ENCODE peak calls at places on chromosomes 13 and 19, in seven cellular contexts. H is GM23338, J is transverse colon, D is spleen, A is breast epithelium, V is SK-N-SH, R is sigmoid colon. X is an unnamed sample. For H3K4me1, the result is how much of the 10 kb centered on the place peaks cover.

GRCh38 chr19:46979770-46980105 is 39.9 kb upstream of the NPAS1 start:
- DNase-seq in V (no peak), D (peak), J (no peak), A (no peak), H (peak), R (no peak), X (no peak)

GRCh38 chr19:46492841-46493235 is 2.8 kb downstream of the PNMA8B start:
- DNase-seq in J (no peak), A (no peak), H (peak), R (no peak), D (no peak), V (peak), X (no peak)

GRCh38 chr19:38319421-38320258 is at the start of gene KCNK6:
- DNase-seq in J (peak), D (peak), A (no peak), V (peak), R (no peak), H (peak), X (no peak)

GRCh38 chr19:30068528-30069395 is 126.7 kb downstream of the URI1 start:
- DNase-seq in D (peak), J (no peak), R (peak), V (no peak), A (peak), H (no peak), X (no peak)

GRCh38 chr19:12681074-12681987 is at the start of gene DHPS:
- DNase-seq in J (peak), A (peak), R (peak), H (peak), D (peak), V (peak), X (peak)

GRCh38 chr19:36215276-36216171 is 618 bp downstream of the ZNF146 start:
- DNase-seq in H (peak), A (no peak), V (peak), D (no peak), R (no peak), J (peak), X (no peak)

GRCh38 chr13:107743100-107743499 is 472.2 kb downstream of the LIG4 start:
- DNase-seq in R (no peak), H (no peak), D (no peak), V (no peak), J (no peak), A (no peak), X (no peak)

GRCh38 chr19:46610851-46611770 is 10.0 kb downstream of the CALM3 start:
- DNase-seq in D (peak), J (peak), V (peak), H (no peak), R (peak), A (no peak), X (no peak)

GRCh38 chr19:41304706-41305483 is 5.1 kb upstream of the CCDC97 start:
- DNase-seq in D (no peak), A (no peak), H (no peak), J (no peak), R (peak), V (no peak), X (no peak)

GRCh38 chr19:38650180-38650775 is 2.8 kb downstream of the ACTN4 start:
- DNase-seq in H (no peak), V (no peak), A (no peak), J (peak), R (no peak), D (no peak), X (no peak)

GRCh38 chr13:95099541-95099940 is 201.7 kb downstream of the ABCC4 start:
- DNase-seq in D (no peak), A (no peak), V (no peak), H (no peak), R (no peak), J (no peak), X (no peak)

GRCh38 chr13:66322193-66322592 is 907.9 kb downstream of the PCDH9 start:
- DNase-seq in D (no peak), V (peak), J (no peak), H (no peak), R (no peak), A (no peak), X (no peak)

GRCh38 chr19:47613165-47614146 is 4.5 kb downstream of the BICRA start:
- DNase-seq in D (no peak), J (no peak), H (peak), A (no peak), V (peak), R (peak), X (no peak)

GRCh38 chr13:36412736-36413135 is 19.6 kb upstream of the CCNA1 start:
- DNase-seq in R (no peak), A (no peak), D (no peak), H (no peak), J (no peak), V (no peak), X (no peak)

GRCh38 chr13:38819053-38819452 is 132.2 kb downstream of the FREM2 start:
- DNase-seq in H (no peak), D (no peak), A (no peak), V (no peak), J (no peak), R (peak), X (no peak)

GRCh38 chr13:34672631-34673030 is 269.4 kb upstream of the NBEA start:
- DNase-seq in H (no peak), R (no peak), J (no peak), A (no peak), V (no peak), D (no peak), X (no peak)

GRCh38 chr13:51066091-51066831 is 44.8 kb downstream of the C13orf42 start:
- DNase-seq in R (no peak), V (no peak), H (peak), J (no peak), A (no peak), D (no peak), X (no peak)

GRCh38 chr13:29676941-29677452 is 81.5 kb upstream of the SLC7A1 start:
- DNase-seq in A (no peak), H (no peak), D (no peak), R (no peak), J (peak), V (no peak), X (no peak)

GRCh38 chr19:4676955-4677731 is 7.0 kb upstream of the MYDGF start:
- DNase-seq in J (peak), D (no peak), R (peak), H (peak), A (no peak), V (peak), X (no peak)

GRCh38 chr13:39815345-39816111 is 160.1 kb downstream of the COG6 start:
- DNase-seq in H (no peak), D (no peak), J (no peak), A (no peak), R (no peak), V (no peak), X (no peak)

GRCh38 chr13:112928958-112929777 is 39.8 kb upstream of the MCF2L start:
- DNase-seq in H (no peak), R (no peak), V (peak), D (no peak), A (no peak), J (peak), X (no peak)

GRCh38 chr13:34469212-34469983 is 472.7 kb upstream of the NBEA start:
- DNase-seq in J (no peak), R (no peak), H (no peak), A (no peak), V (peak), D (no peak), X (peak)

GRCh38 chr13:69109891-69110525 is 997.6 kb upstream of the ATXN8OS start:
- DNase-seq in A (no peak), H (peak), D (no peak), J (no peak), R (no peak), V (no peak), X (no peak)

GRCh38 chr13:108920137-108920536 is 290.7 kb downstream of the MYO16 start:
- DNase-seq in J (no peak), D (no peak), H (no peak), R (no peak), A (no peak), V (no peak), X (no peak)
- TF ChIP-seq POLR2AphosphoS5 in J (no peak), D (no peak), H (no peak), R (no peak), A (no peak), V (no peak), X (no peak)

GRCh38 chr19:35078807-35079206 is 36.8 kb upstream of the FXYD3 start:
- DNase-seq in R (no peak), V (no peak), D (no peak), A (no peak), J (no peak), H (no peak), X (no peak)
- H3K4me1 ChIP-seq in R (under half), V (under half), D (under half), A (under half), J (under half), H (under half), X (under half)

DNA sequence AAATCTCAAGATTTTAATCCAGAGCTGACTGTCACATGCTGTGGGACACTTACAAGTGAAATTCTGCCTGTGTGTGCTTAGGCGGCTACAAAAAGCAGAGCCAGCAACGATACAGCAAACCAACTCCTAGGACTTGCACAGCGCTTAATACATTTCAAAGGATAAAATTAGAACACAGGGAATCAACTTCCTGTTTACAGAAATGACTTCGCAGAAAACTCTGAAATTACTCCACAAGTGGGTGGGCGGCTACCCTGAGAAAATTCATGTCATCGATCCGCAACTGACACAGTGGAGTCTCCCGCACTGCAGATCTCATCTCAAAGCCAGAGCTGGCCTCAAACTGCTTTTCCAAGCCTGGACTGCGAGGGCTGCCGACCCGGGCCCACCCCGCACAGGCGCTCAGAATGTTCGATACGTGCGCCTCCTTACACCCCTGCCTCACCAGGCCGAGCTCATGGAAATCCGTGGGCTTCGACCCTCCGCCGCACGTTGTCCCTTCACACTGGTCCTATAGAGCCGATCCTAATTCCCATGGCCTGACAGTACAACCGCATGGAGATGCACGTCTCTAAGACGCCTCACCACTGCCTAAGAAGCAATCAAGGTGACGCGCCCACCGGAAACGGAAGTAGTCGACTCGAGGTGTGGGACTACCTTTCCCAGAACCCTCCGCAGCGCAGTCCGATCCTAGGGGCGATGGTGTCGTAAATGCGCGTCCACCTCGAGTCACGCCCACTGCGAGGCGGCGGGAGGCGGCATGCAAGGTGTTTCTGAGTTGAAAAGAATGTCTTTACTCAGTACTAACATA is at the start of gene ZNF229:
- DNase-seq in A (peak), D (peak), R (peak), H (peak), V (peak), J (peak), X (peak)
- TF ChIP-seq POLR2AphosphoS5 in A (no peak), D (peak), R (no peak), H (peak), V (no peak), J (peak), X (peak)

DNA sequence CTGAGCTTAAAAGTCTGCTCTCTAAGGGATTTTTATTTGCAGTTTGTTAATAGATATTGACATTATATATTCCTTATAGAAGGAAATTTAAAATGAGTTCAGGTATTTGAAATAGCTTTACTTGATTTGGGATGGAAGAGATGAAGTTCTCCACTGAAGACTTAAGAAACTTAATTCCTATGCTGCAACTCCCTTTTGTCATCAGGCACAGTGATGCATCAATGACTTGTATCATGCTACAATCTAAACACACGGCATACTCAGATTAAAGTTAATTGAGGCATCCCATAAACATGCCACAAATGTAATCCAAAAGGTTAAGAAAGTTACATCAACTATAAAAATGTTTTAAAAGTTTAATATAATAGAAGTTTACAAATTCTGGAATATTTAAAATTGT is 109.0 kb downstream of the STARD13 start:
- DNase-seq in D (no peak), H (no peak), V (no peak), J (no peak), R (no peak), A (no peak), X (no peak)
- H3K4me1 ChIP-seq in D (under half), H (under half), V (half or more), J (under half), R (half or more), A (under half), X (half or more)

GRCh38 chr13:60981407-60981806 is 434.2 kb downstream of the PCDH20 start:
- DNase-seq in R (no peak), V (no peak), J (no peak), A (no peak), D (no peak), H (no peak), X (no peak)
- TF ChIP-seq POLR2AphosphoS5 in R (no peak), V (no peak), J (no peak), A (no peak), D (no peak), H (no peak), X (no peak)

GRCh38 chr13:99287544-99287943 is 19.7 kb downstream of the GPR183 start:
- DNase-seq in D (no peak), R (no peak), J (no peak), H (no peak), A (no peak), V (no peak), X (no peak)
- H3K4me1 ChIP-seq in D (under half), R (under half), J (under half), H (under half), A (under half), V (under half), X (under half)

DNA sequence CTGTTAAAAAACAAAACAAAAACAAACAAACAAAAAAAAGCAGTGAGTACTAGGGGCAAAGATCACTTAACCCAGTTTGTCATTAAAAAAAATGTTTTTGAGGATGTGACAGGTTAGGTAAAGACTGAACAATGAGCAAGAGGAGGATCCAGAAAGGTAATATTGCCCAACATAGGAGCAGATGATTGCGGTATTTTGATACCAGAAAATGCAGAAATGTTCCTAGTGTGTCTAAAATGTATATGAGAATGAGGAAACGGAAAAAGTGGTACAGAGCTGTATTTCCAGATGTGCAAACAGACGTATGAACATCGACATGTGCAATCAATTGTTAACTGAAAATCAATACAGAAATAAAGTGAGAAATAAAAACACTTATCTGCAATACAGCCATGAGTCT is 4.9 kb upstream of the LILRA4 start:
- DNase-seq in D (no peak), J (no peak), V (no peak), H (no peak), A (no peak), R (no peak), X (no peak)
- TF ChIP-seq POLR2AphosphoS5 in D (no peak), J (no peak), V (no peak), H (no peak), A (no peak), R (no peak), X (no peak)

GRCh38 chr19:1018393-1018792 is 2.5 kb downstream of the TMEM259 start:
- DNase-seq in H (no peak), J (no peak), A (no peak), D (no peak), R (no peak), V (no peak), X (no peak)

GRCh38 chr19:1016647-1017114 is 4.2 kb downstream of the TMEM259 start:
- DNase-seq in R (peak), A (no peak), V (no peak), H (no peak), J (peak), D (peak), X (no peak)

GRCh38 chr19:1017115-1017905 is 3.6 kb downstream of the TMEM259 start:
- DNase-seq in R (no peak), V (no peak), H (no peak), J (peak), A (no peak), D (peak), X (no peak)

GRCh38 chr19:1018932-1019615 is 1.8 kb downstream of the TMEM259 start:
- DNase-seq in V (no peak), D (peak), H (no peak), R (no peak), J (no peak), A (no peak), X (no peak)

GRCh38 chr19:1017906-1018305 is 3.0 kb downstream of the TMEM259 start:
- DNase-seq in H (no peak), V (no peak), R (no peak), A (no peak), J (no peak), D (peak), X (no peak)
- H3K4me1 ChIP-seq in H (under half), V (under half), R (half or more), A (under half), J (half or more), D (half or more), X (half or more)

DNA sequence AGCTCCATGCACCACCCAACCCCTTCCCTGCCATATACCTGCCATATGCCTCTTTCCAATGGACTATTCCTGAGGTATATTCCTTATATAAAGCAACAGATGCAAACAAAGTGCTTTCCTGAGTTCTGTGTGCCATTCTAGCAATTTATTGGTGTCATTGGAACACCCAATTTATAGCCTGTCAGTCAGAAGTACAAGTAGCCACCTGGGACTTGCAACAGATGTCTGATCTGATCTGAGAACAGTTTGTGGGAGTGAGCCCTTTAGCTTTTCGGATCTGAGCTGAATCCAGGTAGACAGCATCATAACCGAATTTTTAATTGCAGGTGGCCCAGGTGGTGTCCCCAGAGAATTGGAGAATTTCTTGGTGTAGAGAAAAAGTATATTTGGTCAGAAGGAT is 963 bp upstream of the FPR3 start:
- DNase-seq in R (no peak), A (no peak), J (no peak), H (no peak), V (no peak), D (no peak), X (no peak)
- TF ChIP-seq POLR2AphosphoS5 in R (no peak), A (no peak), J (no peak), H (no peak), V (no peak), D (no peak), X (no peak)

GRCh38 chr19:2061936-2062729 is 11.1 kb upstream of the MKNK2 start:
- DNase-seq in H (peak), D (peak), A (no peak), R (no peak), J (no peak), V (no peak), X (no peak)
- H3K4me1 ChIP-seq in H (under half), D (under half), A (under half), R (half or more), J (under half), V (under half), X (half or more)

X was measured in esophagus muscularis mucosa.